ENCODE peak calls at places on chromosomes 1 and 21, in eight cellular contexts. One of them, this sample, is unnamed. For H3K36me3 and H3K27me3, the result is how much of the 10 kb centered on the place peaks cover.

GRCh38 chr1:66553846-66554245 is 19.9 kb downstream of the SGIP1 start:
- DNase-seq in neuronal stem cell: no peak
- DNase-seq in psoas muscle: no peak
- DNase-seq in left ventricle myocardium inferior: no peak
- DNase-seq in aorta: no peak
- DNase-seq in suprapubic skin: no peak
- DNase-seq in fibroblast of lung: no peak
- DNase-seq in pancreas: no peak
- DNase-seq in this sample: no peak

GRCh38 chr1:7752512-7753417 is 18.3 kb upstream of the VAMP3 start:
- DNase-seq in neuronal stem cell: peak
- DNase-seq in psoas muscle: no peak
- DNase-seq in left ventricle myocardium inferior: peak
- DNase-seq in aorta: peak
- DNase-seq in suprapubic skin: no peak
- DNase-seq in fibroblast of lung: peak
- DNase-seq in pancreas: peak
- DNase-seq in this sample: peak

GRCh38 chr1:232845521-232845920 is 40.3 kb downstream of the MAP10 start:
- DNase-seq in neuronal stem cell: peak
- DNase-seq in psoas muscle: no peak
- DNase-seq in left ventricle myocardium inferior: no peak
- DNase-seq in aorta: no peak
- DNase-seq in suprapubic skin: no peak
- DNase-seq in fibroblast of lung: no peak
- DNase-seq in pancreas: no peak
- DNase-seq in this sample: no peak

GRCh38 chr1:7478797-7479499 is 292.1 kb upstream of the VAMP3 start:
- DNase-seq in neuronal stem cell: no peak
- DNase-seq in psoas muscle: no peak
- DNase-seq in left ventricle myocardium inferior: peak
- DNase-seq in aorta: peak
- DNase-seq in suprapubic skin: no peak
- DNase-seq in fibroblast of lung: peak
- DNase-seq in pancreas: peak
- DNase-seq in this sample: peak

GRCh38 chr21:17513214-17514123 is 626 bp downstream of the CXADR start:
- DNase-seq in neuronal stem cell: peak
- DNase-seq in psoas muscle: no peak
- DNase-seq in left ventricle myocardium inferior: no peak
- DNase-seq in aorta: no peak
- DNase-seq in suprapubic skin: no peak
- DNase-seq in fibroblast of lung: peak
- DNase-seq in pancreas: peak
- DNase-seq in this sample: peak

GRCh38 chr1:159015440-159015909 is 5.8 kb downstream of the IFI16 start:
- DNase-seq in neuronal stem cell: no peak
- DNase-seq in psoas muscle: peak
- DNase-seq in left ventricle myocardium inferior: peak
- DNase-seq in aorta: peak
- DNase-seq in suprapubic skin: no peak
- DNase-seq in fibroblast of lung: peak
- DNase-seq in pancreas: peak
- DNase-seq in this sample: peak

GRCh38 chr1:199338760-199339159 is 688.8 kb upstream of the NR5A2 start:
- DNase-seq in neuronal stem cell: no peak
- DNase-seq in psoas muscle: no peak
- DNase-seq in left ventricle myocardium inferior: no peak
- DNase-seq in aorta: no peak
- DNase-seq in suprapubic skin: no peak
- DNase-seq in fibroblast of lung: no peak
- DNase-seq in pancreas: no peak
- DNase-seq in this sample: no peak

GRCh38 chr1:226827458-226827857 is 43.0 kb upstream of the PSEN2 start:
- DNase-seq in neuronal stem cell: no peak
- DNase-seq in psoas muscle: peak
- DNase-seq in left ventricle myocardium inferior: peak
- DNase-seq in aorta: peak
- DNase-seq in suprapubic skin: peak
- DNase-seq in fibroblast of lung: peak
- DNase-seq in pancreas: peak
- DNase-seq in this sample: peak

GRCh38 chr1:32953495-32953894 is 11.1 kb downstream of the RNF19B start:
- DNase-seq in neuronal stem cell: no peak
- DNase-seq in psoas muscle: no peak
- DNase-seq in left ventricle myocardium inferior: no peak
- DNase-seq in aorta: no peak
- DNase-seq in suprapubic skin: no peak
- DNase-seq in fibroblast of lung: peak
- DNase-seq in pancreas: no peak
- DNase-seq in this sample: no peak

GRCh38 chr21:28257276-28257675 is 735.4 kb downstream of the LTN1 start:
- DNase-seq in neuronal stem cell: no peak
- DNase-seq in psoas muscle: no peak
- DNase-seq in left ventricle myocardium inferior: no peak
- DNase-seq in aorta: no peak
- DNase-seq in suprapubic skin: no peak
- DNase-seq in fibroblast of lung: no peak
- DNase-seq in pancreas: no peak
- DNase-seq in this sample: no peak

GRCh38 chr1:211613108-211613947 is 34.4 kb upstream of the SLC30A1 start:
- DNase-seq in neuronal stem cell: no peak
- DNase-seq in psoas muscle: peak
- DNase-seq in left ventricle myocardium inferior: peak
- DNase-seq in aorta: peak
- DNase-seq in suprapubic skin: peak
- DNase-seq in fibroblast of lung: peak
- DNase-seq in pancreas: peak
- DNase-seq in this sample: peak

GRCh38 chr1:230321341-230321740 is 104.8 kb downstream of the PGBD5 start:
- DNase-seq in neuronal stem cell: no peak
- DNase-seq in psoas muscle: no peak
- DNase-seq in left ventricle myocardium inferior: no peak
- DNase-seq in aorta: no peak
- DNase-seq in suprapubic skin: no peak
- DNase-seq in fibroblast of lung: no peak
- DNase-seq in pancreas: no peak
- DNase-seq in this sample: no peak

GRCh38 chr1:145949219-145949618 is 8.6 kb downstream of the LIX1L start:
- DNase-seq in neuronal stem cell: no peak
- DNase-seq in psoas muscle: no peak
- DNase-seq in left ventricle myocardium inferior: no peak
- DNase-seq in aorta: no peak
- DNase-seq in suprapubic skin: no peak
- DNase-seq in fibroblast of lung: peak
- DNase-seq in pancreas: no peak
- DNase-seq in this sample: no peak

GRCh38 chr1:109373051-109373593 is 24.6 kb downstream of the SORT1 start:
- DNase-seq in neuronal stem cell: no peak
- DNase-seq in psoas muscle: no peak
- DNase-seq in left ventricle myocardium inferior: no peak
- DNase-seq in aorta: no peak
- DNase-seq in suprapubic skin: no peak
- DNase-seq in fibroblast of lung: no peak
- DNase-seq in pancreas: no peak
- DNase-seq in this sample: no peak
- H3K4me3 ChIP-seq in neuronal stem cell: no peak
- H3K4me3 ChIP-seq in psoas muscle: no peak
- H3K4me3 ChIP-seq in left ventricle myocardium inferior: no peak
- H3K4me3 ChIP-seq in aorta: no peak
- H3K4me3 ChIP-seq in suprapubic skin: no peak
- H3K4me3 ChIP-seq in fibroblast of lung: no peak
- H3K4me3 ChIP-seq in pancreas: no peak
- H3K4me3 ChIP-seq in this sample: no peak

GRCh38 chr1:19477284-19478240 is 7.8 kb downstream of the CAPZB start:
- DNase-seq in neuronal stem cell: no peak
- DNase-seq in psoas muscle: no peak
- DNase-seq in left ventricle myocardium inferior: no peak
- DNase-seq in aorta: peak
- DNase-seq in suprapubic skin: no peak
- DNase-seq in fibroblast of lung: no peak
- DNase-seq in pancreas: no peak
- DNase-seq in this sample: no peak

GRCh38 chr1:19479351-19480120 is 5.8 kb downstream of the CAPZB start:
- DNase-seq in neuronal stem cell: no peak
- DNase-seq in psoas muscle: no peak
- DNase-seq in left ventricle myocardium inferior: no peak
- DNase-seq in aorta: no peak
- DNase-seq in suprapubic skin: no peak
- DNase-seq in fibroblast of lung: no peak
- DNase-seq in pancreas: no peak
- DNase-seq in this sample: no peak

GRCh38 chr1:19478241-19478780 is 7.0 kb downstream of the CAPZB start:
- DNase-seq in neuronal stem cell: no peak
- DNase-seq in psoas muscle: no peak
- DNase-seq in left ventricle myocardium inferior: no peak
- DNase-seq in aorta: no peak
- DNase-seq in suprapubic skin: no peak
- DNase-seq in fibroblast of lung: no peak
- DNase-seq in pancreas: no peak
- DNase-seq in this sample: no peak

GRCh38 chr1:19481826-19482398 is 3.4 kb downstream of the CAPZB start:
- DNase-seq in neuronal stem cell: no peak
- DNase-seq in psoas muscle: no peak
- DNase-seq in left ventricle myocardium inferior: no peak
- DNase-seq in aorta: no peak
- DNase-seq in suprapubic skin: no peak
- DNase-seq in fibroblast of lung: no peak
- DNase-seq in pancreas: no peak
- DNase-seq in this sample: no peak

GRCh38 chr1:19480282-19480681 is 5.1 kb downstream of the CAPZB start:
- DNase-seq in neuronal stem cell: no peak
- DNase-seq in psoas muscle: no peak
- DNase-seq in left ventricle myocardium inferior: no peak
- DNase-seq in aorta: no peak
- DNase-seq in suprapubic skin: no peak
- DNase-seq in fibroblast of lung: no peak
- DNase-seq in pancreas: no peak
- DNase-seq in this sample: no peak
- H3K36me3 ChIP-seq in neuronal stem cell: half or more
- H3K36me3 ChIP-seq in psoas muscle: under half
- H3K36me3 ChIP-seq in left ventricle myocardium inferior: under half
- H3K36me3 ChIP-seq in aorta: under half
- H3K36me3 ChIP-seq in suprapubic skin: under half
- H3K36me3 ChIP-seq in fibroblast of lung: under half
- H3K36me3 ChIP-seq in pancreas: under half
- H3K36me3 ChIP-seq in this sample: under half

DNA sequence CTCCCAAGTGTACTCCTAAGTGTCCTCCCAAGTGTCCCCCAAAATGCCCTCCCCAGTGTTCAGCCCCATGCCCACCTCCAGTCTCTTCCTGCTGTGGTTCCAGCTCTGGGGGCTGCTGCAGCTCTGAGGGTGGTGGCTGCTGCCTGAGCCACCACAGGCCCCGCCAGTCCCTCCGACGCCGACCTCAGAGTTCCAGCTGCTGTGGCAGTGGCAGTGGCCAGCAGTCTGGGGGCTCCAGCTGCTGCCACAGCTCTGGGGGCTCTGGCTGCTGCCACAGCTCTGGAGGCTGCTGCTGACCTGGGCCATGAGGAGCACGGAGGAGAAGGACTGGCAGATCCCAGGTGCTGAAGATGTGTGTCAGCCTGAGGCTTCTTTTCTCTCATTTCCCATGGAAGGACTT is 993 bp downstream of the LCE5A start:
- DNase-seq in neuronal stem cell: no peak
- DNase-seq in psoas muscle: no peak
- DNase-seq in left ventricle myocardium inferior: no peak
- DNase-seq in aorta: no peak
- DNase-seq in suprapubic skin: no peak
- DNase-seq in fibroblast of lung: no peak
- DNase-seq in pancreas: no peak
- DNase-seq in this sample: no peak
- H3K27me3 ChIP-seq in neuronal stem cell: under half
- H3K27me3 ChIP-seq in psoas muscle: under half
- H3K27me3 ChIP-seq in left ventricle myocardium inferior: half or more
- H3K27me3 ChIP-seq in aorta: under half
- H3K27me3 ChIP-seq in suprapubic skin: under half
- H3K27me3 ChIP-seq in fibroblast of lung: under half
- H3K27me3 ChIP-seq in pancreas: under half
- H3K27me3 ChIP-seq in this sample: under half

GRCh38 chr1:31482478-31483011 is 69.5 kb downstream of the SERINC2 start:
- DNase-seq in neuronal stem cell: no peak
- DNase-seq in psoas muscle: no peak
- DNase-seq in left ventricle myocardium inferior: no peak
- DNase-seq in aorta: no peak
- DNase-seq in suprapubic skin: no peak
- DNase-seq in fibroblast of lung: no peak
- DNase-seq in pancreas: no peak
- DNase-seq in this sample: no peak
- H3K4me3 ChIP-seq in neuronal stem cell: no peak
- H3K4me3 ChIP-seq in psoas muscle: no peak
- H3K4me3 ChIP-seq in left ventricle myocardium inferior: no peak
- H3K4me3 ChIP-seq in aorta: no peak
- H3K4me3 ChIP-seq in suprapubic skin: no peak
- H3K4me3 ChIP-seq in fibroblast of lung: no peak
- H3K4me3 ChIP-seq in pancreas: no peak
- H3K4me3 ChIP-seq in this sample: no peak

This sample was measured in MG63.